ENCODE peak calls at places on chromosomes 3 and 15, in four cellular contexts. S, K, W and Q are unnamed samples.

GRCh38 chr3:10450494-10451440 is 54.6 kb downstream of the ATP2B2 start:
- DNase-seq in S (no peak), K (peak; percentile 9), W (no peak), Q (no peak)

GRCh38 chr3:101036676-101037075 is 43.5 kb upstream of the ABI3BP start:
- DNase-seq in S (no peak), K (no peak), W (no peak), Q (no peak)

GRCh38 chr3:190130700-190131099 is 10.0 kb upstream of the P3H2 start:
- DNase-seq in S (no peak), K (no peak), W (no peak), Q (no peak)

GRCh38 chr15:67127334-67127664 is 61.9 kb downstream of the SMAD3 start:
- DNase-seq in S (no peak), K (no peak), W (peak; percentile 63), Q (peak; percentile 47)

GRCh38 chr3:37811625-37812356 is 49.9 kb upstream of the CTDSPL start:
- DNase-seq in S (no peak), K (no peak), W (no peak), Q (no peak)

GRCh38 chr3:149528344-149528657 is 53.8 kb downstream of the TM4SF4 start:
- DNase-seq in S (no peak), K (no peak), W (peak; percentile 11), Q (peak; percentile 27)

GRCh38 chr15:80893777-80894176 is 95.8 kb downstream of the MESD start:
- DNase-seq in S (no peak), K (no peak), W (no peak), Q (no peak)

GRCh38 chr3:195102609-195103467 is 168.1 kb downstream of the XXYLT1 start:
- DNase-seq in S (peak; percentile 79), K (no peak), W (peak; percentile 55), Q (peak; percentile 80)

GRCh38 chr3:42497009-42497731 is 5.3 kb upstream of the VIPR1 start:
- DNase-seq in S (peak; percentile 1), K (no peak), W (no peak), Q (no peak)

GRCh38 chr15:69656271-69657030 is 203.8 kb downstream of the RPLP1 start:
- DNase-seq in S (no peak), K (no peak), W (no peak), Q (no peak)

GRCh38 chr15:51846463-51847230 is 17.2 kb downstream of the TMOD3 start:
- DNase-seq in S (no peak), K (peak; percentile 37), W (no peak), Q (no peak)

GRCh38 chr3:81666502-81667121 is 94.8 kb downstream of the GBE1 start:
- DNase-seq in S (no peak), K (no peak), W (no peak), Q (peak; percentile 7)

GRCh38 chr3:11530153-11530721 is 113.5 kb downstream of the VGLL4 start:
- DNase-seq in S (no peak), K (no peak), W (no peak), Q (no peak)

GRCh38 chr15:48963524-48964113 is at the start of gene SHC4:
- DNase-seq in S (peak; percentile 68), K (no peak), W (peak; percentile 34), Q (peak; percentile 47)

GRCh38 chr3:138947303-138948121 is 495 bp downstream of the FOXL2NB start:
- DNase-seq in S (no peak), K (no peak), W (no peak), Q (no peak)

GRCh38 chr3:66499881-66500574 is 794 bp downstream of the LRIG1 start:
- DNase-seq in S (peak; percentile 42), K (no peak), W (peak; percentile 38), Q (peak; percentile 73)

GRCh38 chr15:33154366-33155166 is 39.9 kb downstream of the FMN1 start:
- DNase-seq in S (no peak), K (no peak), W (peak; percentile 30), Q (no peak)

GRCh38 chr15:60552224-60552623 is 73.3 kb upstream of the ICE2 start:
- DNase-seq in S (no peak), K (no peak), W (no peak), Q (no peak)
- TF ChIP-seq CTCF in S (no peak), K (no peak), W (no peak), Q (no peak)

GRCh38 chr3:154701055-154701454 is 271.1 kb upstream of the GPR149 start:
- DNase-seq in S (no peak), K (no peak), W (no peak), Q (no peak)
- H3K4me1 ChIP-seq in S (no peaks in the 10 kb centered on the region), K (no peaks in the 10 kb centered on the region), W (no peaks in the 10 kb centered on the region), Q (no peaks in the 10 kb centered on the region)

GRCh38 chr3:31589228-31589627 is 56.5 kb downstream of the STT3B start:
- DNase-seq in S (no peak), K (no peak), W (no peak), Q (no peak)

GRCh38 chr3:31596176-31596575 is 63.5 kb downstream of the STT3B start:
- DNase-seq in S (no peak), K (no peak), W (no peak), Q (no peak)

GRCh38 chr3:31590650-31591049 is 57.9 kb downstream of the STT3B start:
- DNase-seq in S (no peak), K (no peak), W (no peak), Q (no peak)

DNA sequence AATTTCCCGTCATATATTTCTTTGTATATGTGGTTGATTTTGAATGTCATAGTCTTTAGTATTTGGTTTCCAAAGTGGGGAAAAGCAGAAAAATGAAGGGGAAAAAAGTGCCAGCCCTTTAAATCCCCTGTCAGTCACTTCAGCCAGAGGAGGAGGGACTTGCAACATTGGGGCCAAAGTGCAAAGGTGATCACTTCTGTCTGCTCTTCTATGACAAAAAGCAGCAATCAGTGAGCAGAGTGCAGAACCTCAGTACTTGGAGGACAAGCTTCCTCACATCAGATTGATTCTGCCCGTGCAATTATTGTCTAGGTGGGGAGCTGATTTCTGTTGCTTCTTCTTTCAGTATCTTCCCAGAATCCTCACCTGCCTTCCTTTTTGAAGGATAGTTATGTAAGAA is 60.0 kb downstream of the STT3B start:
- DNase-seq in S (no peak), K (no peak), W (no peak), Q (no peak)
- H3K9me3 ChIP-seq in S (peaks cover 7% of the 10 kb centered on the region), K (peaks cover 18% of the 10 kb centered on the region), W (peaks cover 8% of the 10 kb centered on the region), Q (peaks cover 7% of the 10 kb centered on the region)

DNA sequence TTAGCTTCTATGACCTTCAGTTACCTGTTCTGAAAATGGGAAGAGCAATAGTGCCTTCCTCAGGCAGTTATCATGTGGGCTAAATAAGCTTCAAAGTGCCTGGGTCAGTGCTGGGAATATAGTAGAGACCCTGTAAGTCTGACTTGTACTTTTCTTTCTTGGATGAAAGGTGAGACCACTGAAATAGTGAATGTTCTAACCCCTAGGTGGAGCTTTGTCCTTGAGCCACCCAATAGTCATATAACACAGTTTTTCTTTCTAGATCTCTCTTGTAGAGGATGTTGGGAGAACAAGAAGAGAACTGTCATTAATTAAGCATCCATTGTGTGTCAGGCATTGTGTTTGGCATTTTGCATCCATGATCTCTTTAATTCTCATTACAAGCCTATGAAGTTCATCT is 13.0 kb upstream of the BFSP2 start:
- DNase-seq in S (no peak), K (no peak), W (no peak), Q (no peak)
- TF ChIP-seq CTCF in S (no peak), K (no peak), W (no peak), Q (no peak)